ENCODE peak calls at places on chromosome 22, in eight cellular contexts. E is NCI-H1092; Q is HTR-8/SVneo; F is EH; I is left colon; C is activated CD8-positive, alpha-beta memory T cell treated with anti-CD3 and anti-CD28 coated beads for 1 hour; T is uterus; A is small intestine. D is an unnamed sample.

GRCh38 chr22:24554316-24555159 is at the start of gene GUCD1:
- DNase-seq in T (no peak), A (no peak), F (peak), C (no peak), Q (no peak), E (peak), I (peak), D (peak)

GRCh38 chr22:20446383-20446970 is 8.9 kb upstream of the SCARF2 start:
- DNase-seq in I (no peak), E (no peak), Q (no peak), T (no peak), C (no peak), A (no peak), F (no peak), D (no peak)

GRCh38 chr22:27133951-27134664 is 476.7 kb downstream of the MIAT start:
- DNase-seq in A (peak), F (peak), E (no peak), I (no peak), T (peak), C (no peak), Q (peak), D (peak)

GRCh38 chr22:37484115-37485005 is 1.8 kb downstream of the MFNG start:
- DNase-seq in A (peak), F (no peak), Q (no peak), I (peak), C (peak), T (peak), E (no peak), D (peak)

GRCh38 chr22:48358886-48359612 is 1468.6 kb downstream of the BRD1 start:
- DNase-seq in F (no peak), A (no peak), I (no peak), E (no peak), T (no peak), C (no peak), Q (no peak), D (no peak)

GRCh38 chr22:27885977-27886842 is 32.8 kb downstream of the PITPNB start:
- DNase-seq in C (peak), I (no peak), F (peak), T (peak), E (no peak), Q (peak), A (peak), D (peak)

GRCh38 chr22:19431641-19432091 is at the start of gene HIRA:
- DNase-seq in Q (peak), T (peak), C (peak), I (peak), A (peak), F (peak), E (peak), D (peak)

GRCh38 chr22:17569971-17570511 is 6.7 kb downstream of the SLC25A18 start:
- DNase-seq in I (no peak), E (peak), A (no peak), Q (no peak), C (no peak), F (peak), T (peak), D (no peak)

GRCh38 chr22:36445158-36445668 is 36.2 kb downstream of the TXN2 start:
- DNase-seq in C (no peak), A (no peak), F (peak), T (peak), Q (no peak), I (no peak), E (no peak), D (no peak)

GRCh38 chr22:31616315-31616980 is 45.6 kb downstream of the PISD start:
- DNase-seq in F (no peak), E (no peak), I (no peak), Q (no peak), A (peak), C (no peak), T (no peak), D (peak)

GRCh38 chr22:17436981-17437410 is 67.7 kb downstream of the CECR2 start:
- DNase-seq in I (no peak), Q (no peak), C (no peak), F (no peak), T (no peak), A (no peak), E (no peak), D (peak)

GRCh38 chr22:50276143-50276542 is 6.0 kb upstream of the MAPK11 start:
- DNase-seq in I (peak), A (peak), E (no peak), C (no peak), F (peak), T (no peak), Q (no peak), D (peak)

GRCh38 chr22:36467946-36468345 is 13.5 kb downstream of the TXN2 start:
- DNase-seq in A (no peak), I (no peak), F (peak), C (no peak), E (no peak), T (no peak), Q (peak), D (no peak)

GRCh38 chr22:37381489-37381888 is 45.8 kb downstream of the ELFN2 start:
- DNase-seq in E (no peak), I (no peak), Q (no peak), F (peak), C (no peak), A (peak), T (no peak), D (no peak)

GRCh38 chr22:28180804-28181203 is 261.7 kb upstream of the PITPNB start:
- DNase-seq in E (no peak), A (no peak), Q (no peak), I (no peak), C (no peak), T (no peak), F (peak), D (no peak)

GRCh38 chr22:42437488-42438292 is 5.5 kb upstream of the NFAM1 start:
- DNase-seq in F (peak), I (peak), Q (peak), C (peak), E (peak), T (peak), A (peak), D (peak)

GRCh38 chr22:26398741-26399153 is 30.3 kb upstream of the ASPHD2 start:
- DNase-seq in C (no peak), E (peak), A (peak), F (peak), Q (peak), T (peak), I (peak), D (peak)

GRCh38 chr22:26585104-26585790 is 4.7 kb downstream of the TPST2 start:
- DNase-seq in F (peak), C (no peak), I (no peak), E (no peak), Q (peak), A (peak), T (peak), D (no peak)

GRCh38 chr22:48701296-48702030 is 1126.2 kb downstream of the BRD1 start:
- DNase-seq in A (no peak), C (no peak), F (no peak), E (no peak), Q (no peak), T (no peak), I (no peak), D (peak)

GRCh38 chr22:47203554-47203991 is 441.1 kb downstream of the TBC1D22A start:
- DNase-seq in E (no peak), I (no peak), Q (no peak), T (no peak), F (no peak), A (no peak), C (no peak), D (no peak)

GRCh38 chr22:49508561-49508960 is 319.1 kb downstream of the BRD1 start:
- DNase-seq in I (no peak), F (no peak), A (no peak), Q (no peak), E (no peak), T (no peak), C (no peak), D (no peak)

GRCh38 chr22:17087176-17088131 is 2.7 kb downstream of the IL17RA start:
- DNase-seq in E (no peak), C (no peak), I (no peak), A (peak), F (peak), T (no peak), Q (no peak), D (no peak)

GRCh38 chr22:42601879-42602465 is 12.7 kb downstream of the POLDIP3 start:
- DNase-seq in E (no peak), T (no peak), I (no peak), Q (no peak), C (no peak), F (no peak), A (no peak), D (no peak)

GRCh38 chr22:28955817-28956216 is 72.4 kb downstream of the ZNRF3 start:
- DNase-seq in E (no peak), F (no peak), I (no peak), C (peak), T (no peak), Q (no peak), A (no peak), D (no peak)

GRCh38 chr22:24965822-24966626 is 13.5 kb downstream of the KIAA1671 start:
- DNase-seq in T (peak), Q (no peak), A (peak), I (peak), E (no peak), F (no peak), C (no peak), D (no peak)

GRCh38 chr22:32803020-32803758 is 1.7 kb downstream of the TIMP3 start:
- DNase-seq in C (no peak), T (peak), F (peak), I (no peak), Q (no peak), E (no peak), A (no peak), D (peak)